ENCODE peak calls at places on chromosome 15, in eight cellular contexts. B, D, O, T, C, V, J and F are unnamed samples.

GRCh38 chr15:101049856-101050646 is 130.9 kb downstream of the LRRK1 start:
- DNase-seq in V (peak; percentile 66), C (no peak), O (no peak), B (no peak), D (no peak), J (no peak), T (no peak), F (no peak)

GRCh38 chr15:56734013-56734625 is 810 bp upstream of the ZNF280D start:
- DNase-seq in V (no peak), B (no peak), O (no peak), C (no peak), T (no peak), D (peak; percentile 2), J (no peak), F (no peak)

GRCh38 chr15:92705693-92706618 is 50.4 kb upstream of the FAM174B start:
- DNase-seq in O (no peak), J (no peak), V (no peak), D (no peak), B (no peak), T (no peak), C (no peak), F (no peak)

GRCh38 chr15:100704281-100705055 is 102.1 kb downstream of the ASB7 start:
- DNase-seq in D (no peak), B (peak; percentile 89), O (no peak), C (no peak), V (peak; percentile 54), J (no peak), T (no peak), F (no peak)

GRCh38 chr15:62241135-62241770 is 76.2 kb upstream of the C2CD4B start:
- DNase-seq in T (no peak), J (peak; percentile 10), D (peak; percentile 7), C (no peak), O (peak; percentile 6), V (no peak), B (no peak), F (no peak)

GRCh38 chr15:69559440-69560215 is 107.0 kb downstream of the RPLP1 start:
- DNase-seq in O (no peak), D (no peak), V (no peak), C (no peak), T (no peak), B (peak; percentile 36), J (peak; percentile 69), F (no peak)

GRCh38 chr15:61335998-61336648 is 107.0 kb upstream of the RORA start:
- DNase-seq in T (no peak), D (no peak), O (no peak), J (no peak), C (no peak), V (no peak), B (no peak), F (no peak)

GRCh38 chr15:56473017-56473416 is 8.1 kb upstream of the MNS1 start:
- DNase-seq in T (no peak), D (no peak), O (no peak), B (no peak), J (no peak), V (no peak), C (no peak), F (no peak)

GRCh38 chr15:95025924-95026728 is 794.8 kb downstream of the MCTP2 start:
- DNase-seq in C (no peak), T (peak; percentile 18), D (peak; percentile 76), J (peak; percentile 77), B (peak; percentile 39), O (peak; percentile 32), V (no peak), F (no peak)

GRCh38 chr15:49881433-49881832 is 237.6 kb downstream of the ATP8B4 start:
- DNase-seq in O (no peak), T (no peak), J (no peak), V (no peak), B (no peak), D (no peak), C (no peak), F (no peak)

GRCh38 chr15:68427961-68428360 is 4.0 kb downstream of the ITGA11 start:
- DNase-seq in C (no peak), D (no peak), V (no peak), B (no peak), T (no peak), O (no peak), J (no peak), F (no peak)

GRCh38 chr15:59199775-59200465 is 6.7 kb upstream of the LDHAL6B start:
- DNase-seq in J (peak; percentile 54), T (no peak), O (no peak), V (no peak), C (no peak), B (peak; percentile 87), D (no peak), F (no peak)

GRCh38 chr15:74303741-74304309 is 63.6 kb downstream of the CYP11A1 start:
- DNase-seq in O (no peak), C (no peak), V (no peak), D (no peak), T (no peak), J (no peak), B (no peak), F (no peak)

GRCh38 chr15:39079296-39079834 is 501.5 kb upstream of the THBS1 start:
- DNase-seq in O (no peak), T (no peak), J (peak; percentile 85), C (no peak), V (no peak), B (peak; percentile 95), D (no peak), F (no peak)

GRCh38 chr15:38061856-38062649 is 127.6 kb downstream of the TMCO5A start:
- DNase-seq in B (peak; percentile 9), V (no peak), D (no peak), C (no peak), O (no peak), J (no peak), T (no peak), F (no peak)
- H3K4me3 ChIP-seq in B (no peak overlapping the region), V (no peak overlapping the region), D (no peak overlapping the region), C (no peak overlapping the region), O (no peak overlapping the region), J (no peak overlapping the region), T (no peak overlapping the region), F (no peak overlapping the region)

GRCh38 chr15:65390447-65390846 is 12.6 kb upstream of the IGDCC3 start:
- DNase-seq in O (no peak), C (no peak), B (no peak), D (no peak), V (no peak), J (no peak), T (no peak), F (no peak)
- TF ChIP-seq CTCF in O (no peak), C (no peak), B (no peak), D (no peak), V (no peak), J (no peak), T (no peak), F (no peak)

GRCh38 chr15:25718597-25718996 is 144.5 kb downstream of the ATP10A start:
- DNase-seq in J (no peak), B (no peak), C (no peak), V (no peak), O (no peak), T (no peak), D (no peak), F (no peak)

GRCh38 chr15:25716414-25717102 is 146.6 kb downstream of the ATP10A start:
- DNase-seq in B (no peak), V (no peak), D (no peak), C (no peak), O (no peak), J (no peak), T (no peak), F (no peak)

GRCh38 chr15:25717116-25717755 is 145.9 kb downstream of the ATP10A start:
- DNase-seq in O (no peak), C (no peak), V (no peak), D (no peak), J (peak; percentile 34), T (no peak), B (peak; percentile 69), F (peak; percentile 16)

GRCh38 chr15:25719101-25719985 is 143.8 kb downstream of the ATP10A start:
- DNase-seq in V (no peak), J (no peak), B (no peak), C (no peak), D (no peak), O (no peak), T (no peak), F (no peak)

DNA sequence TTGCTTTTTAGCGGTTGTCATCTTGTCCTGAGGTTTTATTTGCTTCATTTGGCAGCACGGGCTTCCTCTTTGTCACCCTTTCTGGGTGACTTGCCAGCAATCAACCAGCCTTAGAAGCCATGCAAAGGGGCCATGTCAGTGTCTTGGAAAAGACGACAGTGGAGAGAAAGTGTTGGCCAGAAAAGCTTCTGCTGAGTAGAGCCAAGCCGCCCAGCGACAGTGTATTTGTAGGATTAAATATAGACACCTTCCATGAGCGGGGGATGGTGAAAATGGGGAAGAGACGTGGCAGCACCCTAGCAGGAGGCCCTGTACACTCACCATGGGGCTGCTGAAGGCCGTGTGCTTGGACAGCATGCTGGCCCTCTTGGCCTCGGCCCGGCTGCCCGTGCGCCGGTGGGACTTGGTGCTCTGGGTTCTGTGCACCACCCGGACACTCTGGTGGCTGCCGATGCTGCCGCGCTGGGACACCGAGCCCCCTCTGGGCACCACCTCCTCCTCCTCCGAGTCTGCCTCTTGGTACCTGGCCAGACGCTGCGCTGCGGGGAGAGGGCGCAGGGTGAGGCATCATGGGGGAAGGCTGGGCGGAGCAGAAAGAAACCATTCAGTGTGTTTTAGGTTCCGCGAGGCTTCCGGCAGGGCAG is 145.1 kb downstream of the ATP10A start:
- DNase-seq in V (no peak), D (peak; percentile 14), C (no peak), J (no peak), O (no peak), B (peak; percentile 25), T (no peak), F (no peak)
- H3K4me3 ChIP-seq in V (no peak overlapping the region), D (no peak overlapping the region), C (no peak overlapping the region), J (no peak overlapping the region), O (no peak overlapping the region), B (no peak overlapping the region), T (no peak overlapping the region), F (peak overlapping the region; percentile 64)

DNA sequence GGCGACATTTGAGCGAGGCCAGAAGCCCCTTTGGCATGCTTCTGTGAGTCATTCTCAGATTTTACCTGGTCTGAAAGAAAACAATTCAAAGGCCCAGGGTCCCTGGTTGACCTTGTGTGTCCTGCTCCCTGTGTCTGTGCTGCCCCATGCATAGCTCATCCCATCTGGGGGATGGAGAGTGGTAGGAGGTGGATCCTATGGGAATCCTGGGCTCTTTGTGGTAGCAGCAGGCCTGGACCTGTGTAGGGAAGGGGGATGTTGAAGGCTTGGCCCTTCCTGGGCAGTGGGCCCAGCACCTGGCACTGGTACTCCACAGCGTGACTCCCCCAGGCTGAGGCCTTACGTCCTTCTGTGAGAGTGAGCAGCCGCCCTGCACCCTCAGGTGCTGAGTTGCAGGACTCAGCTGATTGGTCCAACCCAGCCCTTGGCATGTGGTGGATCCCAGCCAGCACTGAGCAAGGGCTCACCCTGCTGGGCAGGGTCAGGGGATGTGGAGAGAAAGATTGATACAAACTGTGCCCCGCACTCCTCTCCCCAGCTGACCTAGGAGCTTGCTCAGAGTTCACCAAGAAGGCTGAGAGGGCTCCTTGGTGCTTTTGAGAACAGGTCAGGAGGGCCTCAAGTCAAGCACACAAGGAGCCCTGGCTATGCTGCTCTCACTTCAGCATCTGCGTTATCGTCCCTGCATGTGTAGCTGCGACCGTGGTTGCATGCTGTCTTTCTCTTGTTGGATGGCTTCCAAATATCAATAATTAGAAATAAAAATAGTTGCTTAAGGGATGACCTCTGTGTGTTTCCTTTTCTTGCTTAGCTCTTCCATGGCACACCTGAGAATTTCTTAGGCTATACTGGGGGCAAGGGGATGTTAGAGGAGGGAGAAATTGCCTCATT is 21.4 kb upstream of the JMJD7 start:
- DNase-seq in D (peak; percentile 29), V (no peak), C (no peak), J (no peak), O (peak; percentile 47), B (no peak), T (no peak), F (no peak)
- TF ChIP-seq CTCF in D (no peak), V (no peak), C (no peak), J (no peak), O (no peak), B (no peak), T (no peak), F (no peak)